ENCODE peak calls at places on chromosomes 12 and 14, in seven cellular contexts. One of them, this sample, is unnamed.

GRCh38 chr12:70698345-70698744 is 61.1 kb upstream of the PTPRB start:
- DNase-seq in RWPE1: no peak
- DNase-seq in HFFc6: no peak
- DNase-seq in posterior cingulate gyrus: no peak
- DNase-seq in stimulated activated naive B cell treated with anti-CD40 and anti-IgM and Interleukin-4, amounts not matched to agents 10 μg/mL and 1 μg/mL and 100 μg/mL, for 72 hours: no peak
- DNase-seq in type B pancreatic cell: no peak
- DNase-seq in SK-MEL-5: no peak
- DNase-seq in this sample: no peak

GRCh38 chr12:117468016-117468415 is 106.6 kb upstream of the NOS1 start:
- DNase-seq in HFFc6: no peak
- DNase-seq in RWPE1: no peak
- DNase-seq in type B pancreatic cell: no peak
- DNase-seq in stimulated activated naive B cell treated with anti-CD40 and anti-IgM and Interleukin-4, amounts not matched to agents 10 μg/mL and 1 μg/mL and 100 μg/mL, for 72 hours: no peak
- DNase-seq in SK-MEL-5: no peak
- DNase-seq in posterior cingulate gyrus: peak; percentile 2
- DNase-seq in this sample: no peak

GRCh38 chr12:27176765-27177164 is 67.3 kb upstream of the STK38L start:
- DNase-seq in SK-MEL-5: no peak
- DNase-seq in RWPE1: peak; percentile 71
- DNase-seq in HFFc6: no peak
- DNase-seq in type B pancreatic cell: no peak
- DNase-seq in posterior cingulate gyrus: no peak
- DNase-seq in stimulated activated naive B cell treated with anti-CD40 and anti-IgM and Interleukin-4, amounts not matched to agents 10 μg/mL and 1 μg/mL and 100 μg/mL, for 72 hours: no peak
- DNase-seq in this sample: no peak

GRCh38 chr14:20434701-20435453 is 1.1 kb downstream of the KLHL33 start:
- DNase-seq in SK-MEL-5: no peak
- DNase-seq in stimulated activated naive B cell treated with anti-CD40 and anti-IgM and Interleukin-4, amounts not matched to agents 10 μg/mL and 1 μg/mL and 100 μg/mL, for 72 hours: no peak
- DNase-seq in posterior cingulate gyrus: peak; percentile 89
- DNase-seq in type B pancreatic cell: no peak
- DNase-seq in RWPE1: no peak
- DNase-seq in HFFc6: no peak
- DNase-seq in this sample: no peak

GRCh38 chr14:68675233-68675577 is 117.7 kb downstream of the ZFP36L1 start:
- DNase-seq in type B pancreatic cell: no peak
- DNase-seq in SK-MEL-5: no peak
- DNase-seq in posterior cingulate gyrus: no peak
- DNase-seq in HFFc6: peak; percentile 55
- DNase-seq in stimulated activated naive B cell treated with anti-CD40 and anti-IgM and Interleukin-4, amounts not matched to agents 10 μg/mL and 1 μg/mL and 100 μg/mL, for 72 hours: no peak
- DNase-seq in RWPE1: no peak
- DNase-seq in this sample: no peak

GRCh38 chr14:93655078-93655750 is 133.1 kb downstream of the PRIMA1 start:
- DNase-seq in posterior cingulate gyrus: no peak
- DNase-seq in stimulated activated naive B cell treated with anti-CD40 and anti-IgM and Interleukin-4, amounts not matched to agents 10 μg/mL and 1 μg/mL and 100 μg/mL, for 72 hours: no peak
- DNase-seq in HFFc6: peak; percentile 11
- DNase-seq in RWPE1: peak; percentile 44
- DNase-seq in type B pancreatic cell: no peak
- DNase-seq in SK-MEL-5: peak; percentile 88
- DNase-seq in this sample: peak; percentile 21

GRCh38 chr12:130709151-130710000 is 6.7 kb downstream of the RIMBP2 start:
- DNase-seq in posterior cingulate gyrus: no peak
- DNase-seq in SK-MEL-5: no peak
- DNase-seq in type B pancreatic cell: peak; percentile 59
- DNase-seq in stimulated activated naive B cell treated with anti-CD40 and anti-IgM and Interleukin-4, amounts not matched to agents 10 μg/mL and 1 μg/mL and 100 μg/mL, for 72 hours: no peak
- DNase-seq in HFFc6: no peak
- DNase-seq in RWPE1: no peak
- DNase-seq in this sample: no peak

GRCh38 chr12:104309446-104309993 is 6.0 kb downstream of the EID3 start:
- DNase-seq in HFFc6: no peak
- DNase-seq in posterior cingulate gyrus: no peak
- DNase-seq in type B pancreatic cell: no peak
- DNase-seq in SK-MEL-5: no peak
- DNase-seq in stimulated activated naive B cell treated with anti-CD40 and anti-IgM and Interleukin-4, amounts not matched to agents 10 μg/mL and 1 μg/mL and 100 μg/mL, for 72 hours: no peak
- DNase-seq in RWPE1: no peak
- DNase-seq in this sample: no peak

GRCh38 chr12:95674631-95675030 is 115.9 kb downstream of the NTN4 start:
- DNase-seq in RWPE1: no peak
- DNase-seq in HFFc6: no peak
- DNase-seq in type B pancreatic cell: no peak
- DNase-seq in posterior cingulate gyrus: no peak
- DNase-seq in stimulated activated naive B cell treated with anti-CD40 and anti-IgM and Interleukin-4, amounts not matched to agents 10 μg/mL and 1 μg/mL and 100 μg/mL, for 72 hours: no peak
- DNase-seq in SK-MEL-5: peak; percentile 11
- DNase-seq in this sample: no peak

GRCh38 chr14:29320261-29320660 is 553.7 kb downstream of the FOXG1 start:
- DNase-seq in RWPE1: no peak
- DNase-seq in SK-MEL-5: no peak
- DNase-seq in stimulated activated naive B cell treated with anti-CD40 and anti-IgM and Interleukin-4, amounts not matched to agents 10 μg/mL and 1 μg/mL and 100 μg/mL, for 72 hours: no peak
- DNase-seq in posterior cingulate gyrus: no peak
- DNase-seq in type B pancreatic cell: no peak
- DNase-seq in HFFc6: peak; percentile 13
- DNase-seq in this sample: no peak

GRCh38 chr12:89451876-89452275 is 72.7 kb downstream of the GALNT4 start:
- DNase-seq in type B pancreatic cell: no peak
- DNase-seq in stimulated activated naive B cell treated with anti-CD40 and anti-IgM and Interleukin-4, amounts not matched to agents 10 μg/mL and 1 μg/mL and 100 μg/mL, for 72 hours: no peak
- DNase-seq in RWPE1: no peak
- DNase-seq in SK-MEL-5: peak; percentile 82
- DNase-seq in posterior cingulate gyrus: no peak
- DNase-seq in HFFc6: peak; percentile 34
- DNase-seq in this sample: no peak

GRCh38 chr14:35123388-35123703 is 994 bp downstream of the PRORP start:
- DNase-seq in SK-MEL-5: no peak
- DNase-seq in posterior cingulate gyrus: no peak
- DNase-seq in RWPE1: no peak
- DNase-seq in HFFc6: no peak
- DNase-seq in stimulated activated naive B cell treated with anti-CD40 and anti-IgM and Interleukin-4, amounts not matched to agents 10 μg/mL and 1 μg/mL and 100 μg/mL, for 72 hours: no peak
- DNase-seq in type B pancreatic cell: no peak
- DNase-seq in this sample: no peak

GRCh38 chr14:64746298-64747250 is 42.4 kb downstream of the PLEKHG3 start:
- DNase-seq in type B pancreatic cell: no peak
- DNase-seq in stimulated activated naive B cell treated with anti-CD40 and anti-IgM and Interleukin-4, amounts not matched to agents 10 μg/mL and 1 μg/mL and 100 μg/mL, for 72 hours: no peak
- DNase-seq in RWPE1: no peak
- DNase-seq in SK-MEL-5: no peak
- DNase-seq in HFFc6: no peak
- DNase-seq in posterior cingulate gyrus: peak; percentile 65
- DNase-seq in this sample: no peak

GRCh38 chr14:68592948-68593347 is 199.9 kb downstream of the ZFP36L1 start:
- DNase-seq in SK-MEL-5: no peak
- DNase-seq in RWPE1: no peak
- DNase-seq in type B pancreatic cell: no peak
- DNase-seq in posterior cingulate gyrus: no peak
- DNase-seq in HFFc6: no peak
- DNase-seq in stimulated activated naive B cell treated with anti-CD40 and anti-IgM and Interleukin-4, amounts not matched to agents 10 μg/mL and 1 μg/mL and 100 μg/mL, for 72 hours: no peak
- DNase-seq in this sample: no peak

GRCh38 chr14:90837355-90837754 is 21.1 kb upstream of the TTC7B start:
- DNase-seq in SK-MEL-5: no peak
- DNase-seq in stimulated activated naive B cell treated with anti-CD40 and anti-IgM and Interleukin-4, amounts not matched to agents 10 μg/mL and 1 μg/mL and 100 μg/mL, for 72 hours: no peak
- DNase-seq in type B pancreatic cell: no peak
- DNase-seq in posterior cingulate gyrus: peak; percentile 10
- DNase-seq in RWPE1: no peak
- DNase-seq in HFFc6: peak; percentile 59
- DNase-seq in this sample: peak; percentile 68

GRCh38 chr12:7937867-7938506 is 2.0 kb upstream of the SLC2A3 start:
- DNase-seq in type B pancreatic cell: no peak
- DNase-seq in SK-MEL-5: peak; percentile 62
- DNase-seq in posterior cingulate gyrus: no peak
- DNase-seq in RWPE1: no peak
- DNase-seq in HFFc6: peak; percentile 11
- DNase-seq in stimulated activated naive B cell treated with anti-CD40 and anti-IgM and Interleukin-4, amounts not matched to agents 10 μg/mL and 1 μg/mL and 100 μg/mL, for 72 hours: no peak
- DNase-seq in this sample: no peak

GRCh38 chr12:23949212-23950010 is at the start of gene SOX5:
- DNase-seq in SK-MEL-5: peak; percentile 94
- DNase-seq in RWPE1: no peak
- DNase-seq in stimulated activated naive B cell treated with anti-CD40 and anti-IgM and Interleukin-4, amounts not matched to agents 10 μg/mL and 1 μg/mL and 100 μg/mL, for 72 hours: no peak
- DNase-seq in posterior cingulate gyrus: peak; percentile 74
- DNase-seq in HFFc6: no peak
- DNase-seq in type B pancreatic cell: no peak
- DNase-seq in this sample: no peak

GRCh38 chr14:105144666-105145380 is 23.8 kb downstream of the JAG2 start:
- DNase-seq in stimulated activated naive B cell treated with anti-CD40 and anti-IgM and Interleukin-4, amounts not matched to agents 10 μg/mL and 1 μg/mL and 100 μg/mL, for 72 hours: no peak
- DNase-seq in SK-MEL-5: no peak
- DNase-seq in type B pancreatic cell: no peak
- DNase-seq in RWPE1: no peak
- DNase-seq in HFFc6: no peak
- DNase-seq in posterior cingulate gyrus: peak; percentile 67
- DNase-seq in this sample: no peak

GRCh38 chr12:50314629-50315312 is 31.5 kb upstream of the LIMA1 start:
- DNase-seq in posterior cingulate gyrus: no peak
- DNase-seq in stimulated activated naive B cell treated with anti-CD40 and anti-IgM and Interleukin-4, amounts not matched to agents 10 μg/mL and 1 μg/mL and 100 μg/mL, for 72 hours: no peak
- DNase-seq in HFFc6: peak; percentile 62
- DNase-seq in type B pancreatic cell: no peak
- DNase-seq in SK-MEL-5: peak; percentile 64
- DNase-seq in RWPE1: peak; percentile 55
- DNase-seq in this sample: no peak

GRCh38 chr12:75704664-75705063 is 193.3 kb upstream of the KRR1 start:
- DNase-seq in posterior cingulate gyrus: no peak
- DNase-seq in RWPE1: no peak
- DNase-seq in HFFc6: no peak
- DNase-seq in stimulated activated naive B cell treated with anti-CD40 and anti-IgM and Interleukin-4, amounts not matched to agents 10 μg/mL and 1 μg/mL and 100 μg/mL, for 72 hours: no peak
- DNase-seq in type B pancreatic cell: no peak
- DNase-seq in SK-MEL-5: peak; percentile 74
- DNase-seq in this sample: no peak

GRCh38 chr12:130650131-130650530 is 66.0 kb downstream of the RIMBP2 start:
- DNase-seq in stimulated activated naive B cell treated with anti-CD40 and anti-IgM and Interleukin-4, amounts not matched to agents 10 μg/mL and 1 μg/mL and 100 μg/mL, for 72 hours: no peak
- DNase-seq in posterior cingulate gyrus: no peak
- DNase-seq in HFFc6: no peak
- DNase-seq in SK-MEL-5: no peak
- DNase-seq in RWPE1: no peak
- DNase-seq in type B pancreatic cell: no peak
- DNase-seq in this sample: no peak

GRCh38 chr12:105474672-105475071 is 144.2 kb downstream of the C12orf75 start:
- DNase-seq in type B pancreatic cell: no peak
- DNase-seq in stimulated activated naive B cell treated with anti-CD40 and anti-IgM and Interleukin-4, amounts not matched to agents 10 μg/mL and 1 μg/mL and 100 μg/mL, for 72 hours: no peak
- DNase-seq in RWPE1: peak; percentile 26
- DNase-seq in HFFc6: peak; percentile 62
- DNase-seq in SK-MEL-5: no peak
- DNase-seq in posterior cingulate gyrus: no peak
- DNase-seq in this sample: no peak

GRCh38 chr14:75531660-75532317 is 9.5 kb downstream of the BATF start:
- DNase-seq in stimulated activated naive B cell treated with anti-CD40 and anti-IgM and Interleukin-4, amounts not matched to agents 10 μg/mL and 1 μg/mL and 100 μg/mL, for 72 hours: no peak
- DNase-seq in HFFc6: no peak
- DNase-seq in posterior cingulate gyrus: no peak
- DNase-seq in SK-MEL-5: no peak
- DNase-seq in type B pancreatic cell: no peak
- DNase-seq in RWPE1: no peak
- DNase-seq in this sample: peak; percentile 29

GRCh38 chr14:92726135-92726932 is 22.1 kb downstream of the LGMN start:
- DNase-seq in type B pancreatic cell: no peak
- DNase-seq in RWPE1: peak; percentile 89
- DNase-seq in HFFc6: peak; percentile 79
- DNase-seq in stimulated activated naive B cell treated with anti-CD40 and anti-IgM and Interleukin-4, amounts not matched to agents 10 μg/mL and 1 μg/mL and 100 μg/mL, for 72 hours: no peak
- DNase-seq in posterior cingulate gyrus: no peak
- DNase-seq in SK-MEL-5: peak; percentile 28
- DNase-seq in this sample: no peak